ENCODE peak calls at places on chromosomes 5 and 9, in eight cellular contexts. One of them, this sample, is unnamed.

GRCh38 chr5:56251918-56252553 is 18.9 kb upstream of the ANKRD55 start:
- DNase-seq in GM06990: no peak
- DNase-seq in mucosa of descending colon: no peak
- DNase-seq in psoas muscle: no peak
- DNase-seq in dorsolateral prefrontal cortex: no peak
- DNase-seq in esophagus muscularis mucosa: no peak
- DNase-seq in GM23338: no peak
- DNase-seq in AG04450: no peak
- DNase-seq in this sample: no peak

GRCh38 chr5:135482383-135482933 is 30.3 kb upstream of the TIFAB start:
- DNase-seq in mucosa of descending colon: no peak
- DNase-seq in GM23338: no peak
- DNase-seq in esophagus muscularis mucosa: no peak
- DNase-seq in GM06990: no peak
- DNase-seq in AG04450: no peak
- DNase-seq in dorsolateral prefrontal cortex: no peak
- DNase-seq in psoas muscle: no peak
- DNase-seq in this sample: no peak

GRCh38 chr9:74334308-74334707 is 162.8 kb upstream of the RORB start:
- DNase-seq in GM23338: no peak
- DNase-seq in mucosa of descending colon: no peak
- DNase-seq in GM06990: no peak
- DNase-seq in esophagus muscularis mucosa: no peak
- DNase-seq in psoas muscle: no peak
- DNase-seq in dorsolateral prefrontal cortex: no peak
- DNase-seq in AG04450: no peak
- DNase-seq in this sample: no peak

GRCh38 chr5:75368391-75368790 is 31.4 kb downstream of the HMGCR start:
- DNase-seq in mucosa of descending colon: no peak
- DNase-seq in psoas muscle: no peak
- DNase-seq in esophagus muscularis mucosa: no peak
- DNase-seq in GM06990: no peak
- DNase-seq in dorsolateral prefrontal cortex: no peak
- DNase-seq in AG04450: peak; percentile 16
- DNase-seq in GM23338: no peak
- DNase-seq in this sample: no peak

GRCh38 chr9:115393976-115394775 is 276.2 kb upstream of the TNC start:
- DNase-seq in esophagus muscularis mucosa: no peak
- DNase-seq in psoas muscle: no peak
- DNase-seq in GM06990: no peak
- DNase-seq in GM23338: no peak
- DNase-seq in AG04450: no peak
- DNase-seq in dorsolateral prefrontal cortex: no peak
- DNase-seq in mucosa of descending colon: no peak
- DNase-seq in this sample: no peak

GRCh38 chr5:139407517-139407916 is 3.6 kb upstream of the SPATA24 start:
- DNase-seq in mucosa of descending colon: no peak
- DNase-seq in GM23338: no peak
- DNase-seq in AG04450: no peak
- DNase-seq in esophagus muscularis mucosa: no peak
- DNase-seq in dorsolateral prefrontal cortex: no peak
- DNase-seq in psoas muscle: no peak
- DNase-seq in GM06990: no peak
- DNase-seq in this sample: no peak

GRCh38 chr9:128120061-128120740 is 7.3 kb downstream of the PTGES2 start:
- DNase-seq in psoas muscle: peak; percentile 13
- DNase-seq in esophagus muscularis mucosa: no peak
- DNase-seq in AG04450: no peak
- DNase-seq in dorsolateral prefrontal cortex: peak; percentile 43
- DNase-seq in GM06990: no peak
- DNase-seq in GM23338: no peak
- DNase-seq in mucosa of descending colon: peak; percentile 31
- DNase-seq in this sample: no peak

GRCh38 chr5:148523139-148523538 is 131.2 kb downstream of the HTR4 start:
- DNase-seq in GM23338: peak; percentile 45
- DNase-seq in mucosa of descending colon: no peak
- DNase-seq in psoas muscle: no peak
- DNase-seq in GM06990: no peak
- DNase-seq in AG04450: no peak
- DNase-seq in esophagus muscularis mucosa: no peak
- DNase-seq in dorsolateral prefrontal cortex: no peak
- DNase-seq in this sample: no peak

GRCh38 chr9:83340451-83340850 is 197.8 kb downstream of the FRMD3 start:
- DNase-seq in psoas muscle: no peak
- DNase-seq in mucosa of descending colon: no peak
- DNase-seq in GM23338: no peak
- DNase-seq in GM06990: no peak
- DNase-seq in esophagus muscularis mucosa: no peak
- DNase-seq in AG04450: no peak
- DNase-seq in dorsolateral prefrontal cortex: no peak
- DNase-seq in this sample: no peak

GRCh38 chr9:93677641-93678136 is 101.3 kb downstream of the PHF2 start:
- DNase-seq in dorsolateral prefrontal cortex: peak; percentile 26
- DNase-seq in AG04450: no peak
- DNase-seq in psoas muscle: no peak
- DNase-seq in mucosa of descending colon: peak; percentile 14
- DNase-seq in GM06990: no peak
- DNase-seq in esophagus muscularis mucosa: peak; percentile 79
- DNase-seq in GM23338: no peak
- DNase-seq in this sample: no peak

GRCh38 chr9:112487008-112487798 is 576 bp downstream of the KIAA1958 start:
- DNase-seq in psoas muscle: peak; percentile 58
- DNase-seq in mucosa of descending colon: peak; percentile 83
- DNase-seq in dorsolateral prefrontal cortex: peak; percentile 63
- DNase-seq in GM23338: peak; percentile 71
- DNase-seq in esophagus muscularis mucosa: no peak
- DNase-seq in AG04450: no peak
- DNase-seq in GM06990: peak; percentile 80
- DNase-seq in this sample: no peak
- TF ChIP-seq CTCF in psoas muscle: peak; percentile 4
- TF ChIP-seq CTCF in mucosa of descending colon: no peak
- TF ChIP-seq CTCF in dorsolateral prefrontal cortex: no peak
- TF ChIP-seq CTCF in GM23338: no peak
- TF ChIP-seq CTCF in esophagus muscularis mucosa: no peak
- TF ChIP-seq CTCF in AG04450: no peak
- TF ChIP-seq CTCF in GM06990: no peak
- TF ChIP-seq CTCF in this sample: no peak

GRCh38 chr5:54895816-54896341 is 89.5 kb downstream of the ESM1 start:
- DNase-seq in psoas muscle: no peak
- DNase-seq in AG04450: no peak
- DNase-seq in dorsolateral prefrontal cortex: no peak
- DNase-seq in esophagus muscularis mucosa: peak; percentile 89
- DNase-seq in mucosa of descending colon: no peak
- DNase-seq in GM06990: no peak
- DNase-seq in GM23338: peak; percentile 56
- DNase-seq in this sample: no peak
- TF ChIP-seq CTCF in psoas muscle: peak; percentile 50
- TF ChIP-seq CTCF in AG04450: peak; percentile 73
- TF ChIP-seq CTCF in dorsolateral prefrontal cortex: peak; percentile 68
- TF ChIP-seq CTCF in esophagus muscularis mucosa: peak; percentile 43
- TF ChIP-seq CTCF in mucosa of descending colon: no peak
- TF ChIP-seq CTCF in GM06990: peak; percentile 30
- TF ChIP-seq CTCF in GM23338: peak; percentile 52
- TF ChIP-seq CTCF in this sample: peak; percentile 70

GRCh38 chr5:43073597-43074546 is 33.8 kb upstream of the ANXA2R start:
- DNase-seq in mucosa of descending colon: no peak
- DNase-seq in GM06990: no peak
- DNase-seq in psoas muscle: no peak
- DNase-seq in GM23338: peak; percentile 81
- DNase-seq in esophagus muscularis mucosa: no peak
- DNase-seq in AG04450: no peak
- DNase-seq in dorsolateral prefrontal cortex: no peak
- DNase-seq in this sample: no peak
- TF ChIP-seq CTCF in mucosa of descending colon: peak; percentile 27
- TF ChIP-seq CTCF in GM06990: peak; percentile 70
- TF ChIP-seq CTCF in psoas muscle: peak; percentile 54
- TF ChIP-seq CTCF in GM23338: peak; percentile 86
- TF ChIP-seq CTCF in esophagus muscularis mucosa: peak; percentile 32
- TF ChIP-seq CTCF in AG04450: peak; percentile 53
- TF ChIP-seq CTCF in dorsolateral prefrontal cortex: peak; percentile 62
- TF ChIP-seq CTCF in this sample: peak; percentile 58

GRCh38 chr5:176814313-176814685 is 3.9 kb downstream of the UNC5A start:
- DNase-seq in GM06990: no peak
- DNase-seq in GM23338: no peak
- DNase-seq in psoas muscle: no peak
- DNase-seq in dorsolateral prefrontal cortex: no peak
- DNase-seq in esophagus muscularis mucosa: no peak
- DNase-seq in AG04450: no peak
- DNase-seq in mucosa of descending colon: no peak
- DNase-seq in this sample: no peak
- TF ChIP-seq CTCF in GM06990: no peak
- TF ChIP-seq CTCF in GM23338: no peak
- TF ChIP-seq CTCF in psoas muscle: no peak
- TF ChIP-seq CTCF in dorsolateral prefrontal cortex: no peak
- TF ChIP-seq CTCF in esophagus muscularis mucosa: no peak
- TF ChIP-seq CTCF in AG04450: no peak
- TF ChIP-seq CTCF in mucosa of descending colon: no peak
- TF ChIP-seq CTCF in this sample: no peak